ENCODE peak calls at places on chromosomes 12 and 14, in five cellular contexts. Z is effector memory CD4-positive, alpha-beta T cell; H is GM23248; O is upper lobe of right lung; W is CD4-positive, alpha-beta memory T cell. X is an unnamed sample.

GRCh38 chr12:103840399-103840880 is 594 bp downstream of the NT5DC3 start:
- DNase-seq in Z (no peak), H (peak), O (peak), W (no peak), X (no peak)

GRCh38 chr12:7076493-7076892 is 15.8 kb downstream of the C1R start:
- DNase-seq in Z (no peak), H (no peak), O (no peak), W (no peak), X (no peak)

GRCh38 chr12:30823140-30823669 is 68.5 kb upstream of the CAPRIN2 start:
- DNase-seq in Z (no peak), H (peak), O (peak), W (peak), X (no peak)

GRCh38 chr12:111806304-111806703 is 35.7 kb upstream of the MAPKAPK5 start:
- DNase-seq in Z (no peak), H (no peak), O (no peak), W (no peak), X (no peak)

GRCh38 chr14:49861581-49861922 is 9.0 kb upstream of the NEMF start:
- DNase-seq in Z (peak), H (peak), O (peak), W (no peak), X (peak)

GRCh38 chr12:10331642-10332239 is 24.1 kb downstream of the KLRD1 start:
- DNase-seq in Z (no peak), H (peak), O (no peak), W (peak), X (peak)

GRCh38 chr12:76259071-76259470 is 89.1 kb downstream of the BBS10 start:
- DNase-seq in Z (no peak), H (peak), O (no peak), W (no peak), X (no peak)

GRCh38 chr14:52307870-52308269 is 6.2 kb upstream of the PTGER2 start:
- DNase-seq in Z (no peak), H (peak), O (no peak), W (no peak), X (no peak)

GRCh38 chr14:69637503-69638030 is 26.2 kb downstream of the SUSD6 start:
- DNase-seq in Z (no peak), H (no peak), O (no peak), W (no peak), X (no peak)

GRCh38 chr12:100908501-100908900 is 113.9 kb downstream of the ANO4 start:
- DNase-seq in Z (no peak), H (peak), O (no peak), W (no peak), X (no peak)

GRCh38 chr14:29243355-29243754 is 476.8 kb downstream of the FOXG1 start:
- DNase-seq in Z (no peak), H (peak), O (no peak), W (no peak), X (no peak)

GRCh38 chr14:22598099-22598895 is at the start of gene ABHD4:
- DNase-seq in Z (peak), H (peak), O (peak), W (peak), X (no peak)

GRCh38 chr12:26513357-26514043 is 318.1 kb downstream of the SSPN start:
- DNase-seq in Z (no peak), H (no peak), O (no peak), W (no peak), X (no peak)

GRCh38 chr14:101859538-101859902 is 98.0 kb downstream of the PPP2R5C start:
- DNase-seq in Z (no peak), H (no peak), O (no peak), W (no peak), X (no peak)

GRCh38 chr12:1536817-1537216 is 57.6 kb downstream of the FBXL14 start:
- DNase-seq in Z (no peak), H (no peak), O (no peak), W (no peak), X (no peak)

GRCh38 chr12:50751921-50752721 is 11.8 kb upstream of the ATF1 start:
- DNase-seq in Z (no peak), H (peak), O (no peak), W (no peak), X (no peak)

GRCh38 chr14:38357557-38357956 is 101.7 kb upstream of the CLEC14A start:
- DNase-seq in Z (no peak), H (peak), O (no peak), W (no peak), X (no peak)

GRCh38 chr12:51270847-51271518 is 768 bp upstream of the SMAGP start:
- DNase-seq in Z (no peak), H (peak), O (no peak), W (no peak), X (no peak)

GRCh38 chr14:91298576-91298975 is 54.1 kb upstream of the GPR68 start:
- DNase-seq in Z (no peak), H (peak), O (no peak), W (no peak), X (no peak)

GRCh38 chr12:47844264-47845020 is 24.7 kb upstream of the HDAC7 start:
- DNase-seq in Z (no peak), H (peak), O (peak), W (no peak), X (no peak)

GRCh38 chr14:32593290-32593942 is 264.3 kb downstream of the AKAP6 start:
- DNase-seq in Z (no peak), H (peak), O (no peak), W (no peak), X (no peak)

GRCh38 chr14:50249118-50249775 is 17.9 kb upstream of the SOS2 start:
- DNase-seq in Z (no peak), H (no peak), O (no peak), W (no peak), X (no peak)

GRCh38 chr12:111216387-111217159 is 152.3 kb downstream of the PHETA1 start:
- DNase-seq in Z (no peak), H (no peak), O (no peak), W (no peak), X (no peak)

GRCh38 chr12:114479831-114480230 is 73.9 kb upstream of the TBX5 start:
- DNase-seq in Z (no peak), H (peak), O (no peak), W (no peak), X (no peak)

GRCh38 chr12:105834496-105834895 is 304.3 kb downstream of the NUAK1 start:
- DNase-seq in Z (no peak), H (no peak), O (no peak), W (no peak), X (no peak)

GRCh38 chr14:51677276-51677675 is 25.6 kb downstream of the FRMD6 start:
- DNase-seq in Z (no peak), H (peak), O (no peak), W (no peak), X (no peak)

GRCh38 chr12:6116481-6117021 is 7.9 kb downstream of the VWF start:
- DNase-seq in Z (no peak), H (no peak), O (no peak), W (no peak), X (no peak)

GRCh38 chr14:67513631-67514108 is 19.4 kb upstream of the PLEKHH1 start:
- DNase-seq in Z (no peak), H (no peak), O (no peak), W (no peak), X (no peak)

GRCh38 chr12:108640802-108641445 is 7.2 kb upstream of the SELPLG start:
- DNase-seq in Z (no peak), H (peak), O (no peak), W (no peak), X (no peak)

GRCh38 chr14:44626423-44626822 is 119.3 kb upstream of the FSCB start:
- DNase-seq in Z (no peak), H (no peak), O (no peak), W (no peak), X (no peak)

GRCh38 chr12:44876554-44877275 is 600 bp upstream of the NELL2 start:
- DNase-seq in Z (peak), H (peak), O (peak), W (peak), X (no peak)

GRCh38 chr12:20576528-20576927 is 118.6 kb upstream of the SLCO1C1 start:
- DNase-seq in Z (no peak), H (no peak), O (no peak), W (no peak), X (no peak)

GRCh38 chr12:52359511-52360103 is 7.7 kb downstream of the KRT85 start:
- DNase-seq in Z (no peak), H (no peak), O (no peak), W (no peak), X (no peak)

GRCh38 chr12:110330544-110330943 is 49.5 kb downstream of the ATP2A2 start:
- DNase-seq in Z (no peak), H (peak), O (no peak), W (no peak), X (no peak)

GRCh38 chr12:27143676-27144075 is 61.3 kb upstream of the C12orf71 start:
- DNase-seq in Z (no peak), H (no peak), O (no peak), W (peak), X (no peak)

GRCh38 chr12:38745601-38746000 is 159.8 kb downstream of the CPNE8 start:
- DNase-seq in Z (no peak), H (no peak), O (no peak), W (no peak), X (no peak)

GRCh38 chr12:122327494-122328385 is 61.4 kb upstream of the VPS33A start:
- DNase-seq in Z (no peak), H (no peak), O (no peak), W (no peak), X (no peak)

GRCh38 chr12:132949936-132950837 is 5.9 kb downstream of the ZNF605 start:
- DNase-seq in Z (no peak), H (no peak), O (no peak), W (no peak), X (no peak)

GRCh38 chr12:46300906-46301305 is 32.1 kb upstream of the SLC38A1 start:
- DNase-seq in Z (no peak), H (no peak), O (no peak), W (no peak), X (no peak)

DNA sequence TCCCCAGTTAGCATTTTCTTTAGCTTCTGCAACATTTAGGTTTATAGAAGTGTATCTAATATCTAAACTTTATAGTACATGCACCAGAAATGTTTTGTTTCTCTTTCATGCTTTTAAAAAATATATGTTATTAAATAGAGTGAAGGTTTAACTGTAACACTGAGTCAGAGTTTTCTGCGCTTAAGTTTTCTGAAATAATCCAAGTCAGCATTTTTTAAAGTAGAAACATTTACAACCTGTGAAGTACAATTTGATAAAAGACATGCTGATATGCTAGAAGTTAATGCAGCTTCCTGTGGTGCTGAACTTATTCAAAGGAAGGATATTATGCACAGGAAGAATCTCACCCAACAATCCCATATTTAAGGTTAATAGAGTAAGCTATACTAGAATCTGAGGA is 1096.8 kb downstream of the LRFN5 start:
- DNase-seq in Z (no peak), H (no peak), O (no peak), W (no peak), X (no peak)
- H3K4me3 ChIP-seq in Z (no peak), H (no peak), O (no peak), W (no peak), X (no peak)

GRCh38 chr12:28626504-28626903 is 436.2 kb downstream of the CCDC91 start:
- DNase-seq in Z (no peak), H (no peak), O (no peak), W (no peak), X (no peak)

GRCh38 chr12:28631831-28632230 is 441.6 kb downstream of the CCDC91 start:
- DNase-seq in Z (no peak), H (no peak), O (no peak), W (no peak), X (no peak)

GRCh38 chr12:28629691-28630090 is 439.4 kb downstream of the CCDC91 start:
- DNase-seq in Z (no peak), H (no peak), O (no peak), W (no peak), X (no peak)
- H3K4me3 ChIP-seq in Z (no peak), H (no peak), O (no peak), W (no peak), X (no peak)

GRCh38 chr14:61456720-61457119 is 135.3 kb downstream of the PRKCH start:
- DNase-seq in Z (peak), H (peak), O (no peak), W (peak), X (peak)
- H3K4me3 ChIP-seq in Z (no peak), H (no peak), O (no peak), W (no peak), X (no peak)

GRCh38 chr12:53990311-53991076 is 5.5 kb downstream of the HOXC10 start:
- DNase-seq in Z (no peak), H (peak), O (no peak), W (no peak), X (no peak)
- H3K4me3 ChIP-seq in Z (no peak), H (no peak), O (no peak), W (no peak), X (no peak)

GRCh38 chr14:58635041-58635440 is 2.7 kb upstream of the DACT1 start:
- DNase-seq in Z (no peak), H (no peak), O (no peak), W (no peak), X (no peak)
- H3K4me3 ChIP-seq in Z (no peak), H (no peak), O (no peak), W (no peak), X (no peak)

GRCh38 chr12:28191690-28192089 is 1.4 kb downstream of the CCDC91 start:
- DNase-seq in Z (peak), H (peak), O (no peak), W (peak), X (peak)

GRCh38 chr12:28189774-28190320 is 409 bp upstream of the CCDC91 start:
- DNase-seq in Z (no peak), H (no peak), O (no peak), W (no peak), X (no peak)

GRCh38 chr12:28190321-28191017 is at the start of gene CCDC91:
- DNase-seq in Z (peak), H (peak), O (peak), W (peak), X (peak)

GRCh38 chr12:28191018-28191595 is 851 bp downstream of the CCDC91 start:
- DNase-seq in Z (peak), H (peak), O (no peak), W (no peak), X (peak)

DNA sequence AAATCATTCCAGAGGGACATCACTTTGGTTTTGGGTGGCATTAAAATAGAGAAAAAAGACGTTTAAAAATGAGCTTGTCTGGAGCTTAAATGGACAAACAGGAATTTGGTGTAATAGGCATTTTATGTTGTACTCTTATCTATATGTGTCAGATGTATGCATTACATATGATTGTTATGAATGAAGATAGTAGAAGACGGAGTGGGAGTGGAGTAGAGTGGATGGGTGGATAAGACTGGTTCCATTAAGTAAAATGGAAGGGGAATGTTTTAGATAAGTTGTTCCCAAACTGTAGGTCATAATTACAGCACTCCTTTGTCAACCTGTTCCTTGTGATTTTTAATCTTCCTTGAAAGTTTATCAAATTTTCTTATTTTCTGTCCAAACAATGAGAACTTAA is 1.9 kb downstream of the CCDC91 start:
- DNase-seq in Z (no peak), H (no peak), O (no peak), W (no peak), X (no peak)
- H3K4me3 ChIP-seq in Z (no peak), H (peak), O (no peak), W (no peak), X (no peak)

DNA sequence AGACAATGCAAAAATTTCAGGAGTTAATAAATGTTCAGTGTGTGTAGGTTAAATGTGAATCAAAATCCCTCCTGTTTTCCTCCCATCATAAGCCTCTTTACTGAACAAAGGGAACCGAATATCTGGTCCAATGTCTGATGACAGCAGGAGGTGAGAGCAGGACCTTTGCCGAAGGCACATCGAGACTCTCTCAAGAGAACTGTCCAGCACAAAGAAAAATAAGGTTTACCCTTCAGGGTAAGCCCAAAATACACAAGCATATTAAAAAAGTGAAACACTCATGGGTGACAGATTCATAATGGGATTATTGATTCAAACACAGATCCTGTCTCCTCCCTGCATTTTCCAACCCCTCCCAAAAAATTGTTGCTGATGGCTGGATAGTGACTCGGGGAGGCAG is 4.2 kb upstream of the VSX2 start:
- DNase-seq in Z (no peak), H (no peak), O (no peak), W (no peak), X (no peak)
- H3K4me3 ChIP-seq in Z (no peak), H (no peak), O (no peak), W (no peak), X (no peak)

GRCh38 chr12:102172436-102172835 is 25.2 kb downstream of the PMCH start:
- DNase-seq in Z (no peak), H (peak), O (no peak), W (no peak), X (no peak)
- H3K4me3 ChIP-seq in Z (no peak), H (no peak), O (no peak), W (no peak), X (no peak)

GRCh38 chr12:55996715-55997534 is at the start of gene SUOX:
- DNase-seq in Z (no peak), H (peak), O (peak), W (no peak), X (no peak)

GRCh38 chr12:55995366-55995765 is 1.7 kb upstream of the SUOX start:
- DNase-seq in Z (no peak), H (no peak), O (no peak), W (no peak), X (no peak)

GRCh38 chr12:55993454-55993853 is 3.6 kb upstream of the SUOX start:
- DNase-seq in Z (no peak), H (no peak), O (no peak), W (no peak), X (no peak)

GRCh38 chr12:55997535-55997859 is 421 bp downstream of the SUOX start:
- DNase-seq in Z (no peak), H (no peak), O (no peak), W (no peak), X (no peak)

DNA sequence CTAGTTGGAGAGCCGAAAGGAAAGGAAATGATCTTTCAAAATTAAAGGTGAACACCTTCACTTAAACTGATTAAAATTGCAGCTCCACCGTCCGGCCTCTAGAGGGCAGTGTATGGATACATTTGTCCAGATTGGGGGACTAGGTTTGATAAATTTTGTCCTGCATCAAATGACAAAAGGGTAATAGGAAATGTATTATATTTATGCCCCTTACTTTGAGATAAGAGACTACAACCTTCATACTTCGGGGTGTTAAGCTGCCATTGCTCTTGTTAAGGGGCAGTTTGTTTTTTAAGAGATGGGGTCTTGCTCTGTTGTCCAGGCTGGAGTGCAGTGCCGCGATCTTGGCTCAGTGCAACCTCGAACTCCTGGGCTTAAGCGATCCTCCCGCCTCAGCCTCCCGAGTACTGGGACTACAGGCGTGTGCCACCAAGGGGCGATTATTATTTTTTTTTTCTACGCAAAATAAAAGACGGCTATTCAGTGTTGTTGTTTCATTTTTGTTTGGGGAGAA is 818 bp upstream of the SUOX start:
- DNase-seq in Z (peak), H (peak), O (no peak), W (peak), X (peak)
- H3K4me3 ChIP-seq in Z (no peak), H (peak), O (peak), W (no peak), X (no peak)

DNA sequence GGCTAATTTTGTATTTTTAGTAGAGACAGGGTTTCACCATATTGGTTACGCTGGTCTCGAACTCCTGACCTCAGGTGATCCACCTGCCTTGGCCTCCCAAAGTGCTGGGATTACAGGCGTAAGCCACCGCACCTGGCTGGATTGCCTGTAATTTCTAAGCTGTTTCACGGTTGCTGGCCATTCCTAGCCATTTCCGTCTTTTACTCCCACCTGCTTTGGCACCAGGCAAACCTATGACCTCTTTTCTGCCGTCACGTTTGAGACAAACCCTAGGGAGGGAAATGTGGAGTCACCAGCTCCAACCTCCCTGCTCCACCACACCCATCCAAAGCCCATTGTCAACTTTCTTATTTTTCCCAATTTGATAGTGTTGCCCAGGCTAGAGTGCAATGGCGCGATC is 1.2 kb downstream of the GPR132 start:
- DNase-seq in Z (no peak), H (no peak), O (no peak), W (no peak), X (no peak)
- H3K4me3 ChIP-seq in Z (peak), H (no peak), O (peak), W (peak), X (no peak)